ENCODE peak calls at places on chromosomes 11 and 22, in four cellular contexts. M is H1, S is GM12878, Q is HepG2. N is an unnamed sample.

GRCh38 chr11:37230865-37231264 is 632.8 kb upstream of the RAG2 start:
- DNase-seq in Q (no peak), M (no peak), S (no peak), N (no peak)

GRCh38 chr11:79436911-79437273 is 3.9 kb downstream of the TENM4 start:
- DNase-seq in S (no peak), M (no peak), Q (no peak), N (no peak)

GRCh38 chr11:64727131-64727530 is 4.1 kb upstream of the NRXN2 start:
- DNase-seq in M (no peak), S (no peak), Q (no peak), N (no peak)

GRCh38 chr11:88597387-88597786 is 259.9 kb upstream of the CTSC start:
- DNase-seq in M (no peak), Q (no peak), S (no peak), N (no peak)

GRCh38 chr11:117878939-117879475 is 2.5 kb upstream of the FXYD6 start:
- DNase-seq in M (no peak), S (no peak), Q (no peak), N (no peak)

GRCh38 chr11:65791719-65792213 is 4.9 kb downstream of the OVOL1 start:
- DNase-seq in Q (no peak), S (peak), M (no peak), N (no peak)

GRCh38 chr22:30667092-30667485 is 586 bp downstream of the DUSP18 start:
- DNase-seq in M (no peak), S (no peak), Q (peak), N (no peak)

GRCh38 chr11:82458777-82459176 is 274.9 kb downstream of the FAM181B start:
- DNase-seq in M (no peak), S (no peak), Q (no peak), N (no peak)

GRCh38 chr11:82146789-82147188 is 586.9 kb downstream of the FAM181B start:
- DNase-seq in Q (no peak), S (no peak), M (no peak), N (no peak)

GRCh38 chr11:113664069-113664980 is 41.8 kb downstream of the TMPRSS5 start:
- DNase-seq in S (no peak), M (no peak), Q (peak), N (peak)

GRCh38 chr11:34345991-34346480 is 11.8 kb downstream of the ABTB2 start:
- DNase-seq in S (no peak), M (no peak), Q (no peak), N (no peak)

GRCh38 chr22:43481528-43482309 is 69.9 kb downstream of the MPPED1 start:
- DNase-seq in S (no peak), M (no peak), Q (peak), N (no peak)

GRCh38 chr11:49995559-49995958 is 13.2 kb upstream of the OR4C12 start:
- DNase-seq in Q (peak), M (no peak), S (no peak), N (peak)

GRCh38 chr11:68751331-68751856 is at the start of gene TESMIN:
- DNase-seq in Q (peak), S (peak), M (peak), N (peak)
- TF ChIP-seq HDAC6 in Q (no peak), S (no peak), M (no peak), N (no peak)

DNA sequence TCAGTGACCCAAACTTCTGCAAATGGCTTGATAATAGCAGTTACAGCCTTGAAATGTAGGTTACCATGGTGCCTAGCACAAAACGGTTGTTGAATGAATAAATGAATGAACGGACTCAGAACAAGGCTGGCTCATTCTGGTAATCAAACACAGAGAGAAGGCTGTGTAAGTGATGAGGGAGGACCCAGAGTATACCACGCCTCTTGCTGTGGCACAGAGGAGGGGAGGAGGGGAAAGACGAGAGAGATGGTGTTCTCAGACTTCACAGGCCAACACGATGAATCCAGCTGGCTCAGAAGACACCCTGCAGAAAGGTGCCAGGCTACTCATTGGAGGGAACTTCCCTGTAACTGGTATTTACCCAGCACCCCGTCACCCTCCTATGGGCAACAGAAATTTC is 38.2 kb downstream of the PC start:
- DNase-seq in S (no peak), Q (no peak), M (no peak), N (no peak)
- TF ChIP-seq HDAC6 in S (no peak), Q (no peak), M (no peak), N (no peak)

GRCh38 chr22:19842386-19843106 is 12.1 kb downstream of the GNB1L start:
- DNase-seq in S (no peak), M (no peak), Q (no peak), N (no peak)

GRCh38 chr22:19840955-19841640 is 13.6 kb downstream of the GNB1L start:
- DNase-seq in M (no peak), Q (peak), S (no peak), N (no peak)

GRCh38 chr22:19843107-19843856 is 11.4 kb downstream of the GNB1L start:
- DNase-seq in Q (no peak), S (no peak), M (no peak), N (no peak)

GRCh38 chr22:19840059-19840458 is 14.6 kb downstream of the GNB1L start:
- DNase-seq in S (no peak), M (no peak), Q (peak), N (no peak)

DNA sequence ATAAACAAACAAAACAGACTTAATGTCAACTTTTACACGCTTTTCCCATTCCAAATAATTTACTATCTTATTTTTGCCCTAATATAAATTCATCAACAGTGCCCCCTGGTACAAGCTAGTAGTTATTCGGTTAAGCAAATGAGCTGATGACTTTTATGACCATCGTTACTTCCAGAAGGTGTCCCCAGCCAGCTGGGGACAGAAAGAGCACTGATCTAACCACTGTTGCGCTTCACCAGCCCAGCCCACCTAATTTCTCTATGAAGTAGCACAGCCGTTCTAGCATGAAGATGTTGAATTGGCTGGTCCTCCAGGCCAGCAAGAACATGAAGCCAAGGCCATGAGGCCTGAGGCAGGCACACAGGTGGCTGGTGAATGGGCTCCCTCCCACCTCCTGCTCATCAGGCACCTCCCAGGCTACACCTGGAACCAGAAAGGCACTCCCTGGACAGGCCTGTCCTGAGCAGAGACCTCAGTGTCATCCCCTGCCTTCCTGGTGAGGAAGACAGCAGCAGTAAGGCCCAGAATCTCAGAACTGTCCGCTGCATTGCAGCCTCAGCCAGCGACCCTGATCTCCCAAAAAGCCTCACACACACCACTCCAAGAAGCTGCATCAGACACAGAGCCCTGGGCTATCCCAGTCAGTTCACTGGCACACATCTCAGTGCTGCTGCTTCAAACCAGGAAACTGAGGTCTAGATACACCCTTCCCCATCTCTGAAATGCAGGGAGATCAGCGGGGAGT is 12.9 kb downstream of the GNB1L start:
- DNase-seq in Q (no peak), M (no peak), S (no peak), N (no peak)
- TF ChIP-seq HDAC6 in Q (no peak), M (no peak), S (no peak), N (peak)

GRCh38 chr11:130426223-130427048 is 2.0 kb downstream of the ADAMTS8 start:
- DNase-seq in Q (no peak), M (no peak), S (no peak), N (no peak)
- TF ChIP-seq HDAC6 in Q (no peak), M (no peak), S (no peak), N (no peak)

GRCh38 chr11:10606536-10607208 is 38.2 kb upstream of the LYVE1 start:
- DNase-seq in M (no peak), S (peak), Q (no peak), N (no peak)
- TF ChIP-seq HDAC6 in M (no peak), S (no peak), Q (no peak), N (no peak)

GRCh38 chr22:39098576-39098975 is 1.5 kb downstream of the APOBEC3H start:
- DNase-seq in Q (no peak), S (no peak), M (no peak), N (no peak)

GRCh38 chr22:39097098-39098020 is at the start of gene APOBEC3H:
- DNase-seq in S (no peak), Q (no peak), M (no peak), N (no peak)

GRCh38 chr22:39095971-39096370 is 1.1 kb upstream of the APOBEC3H start:
- DNase-seq in Q (no peak), M (no peak), S (no peak), N (no peak)

GRCh38 chr22:39094717-39095389 is 2.2 kb upstream of the APOBEC3H start:
- DNase-seq in S (no peak), Q (no peak), M (no peak), N (no peak)

DNA sequence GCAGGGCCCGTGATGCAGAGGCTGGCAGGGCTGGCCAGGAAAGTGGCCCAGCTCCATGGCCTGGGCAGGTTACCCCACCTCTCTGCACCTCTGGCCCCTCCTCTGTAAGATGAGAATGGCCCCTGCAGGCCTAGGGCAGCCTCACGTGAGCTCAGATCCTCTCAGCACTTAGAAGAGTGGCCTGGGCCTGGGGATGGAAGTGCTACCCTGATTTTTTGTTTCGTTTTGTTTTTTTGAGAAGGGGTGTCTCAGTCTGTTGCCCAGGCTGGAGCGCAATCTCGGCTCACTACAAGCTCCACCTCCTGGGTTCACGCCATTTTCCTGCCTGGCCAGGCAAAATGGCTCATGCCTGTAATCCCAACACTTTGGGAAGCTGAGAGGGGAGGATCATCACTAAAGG is 982 bp downstream of the APOBEC3H start:
- DNase-seq in S (peak), M (no peak), Q (no peak), N (no peak)
- TF ChIP-seq HDAC6 in S (no peak), M (no peak), Q (no peak), N (no peak)

DNA sequence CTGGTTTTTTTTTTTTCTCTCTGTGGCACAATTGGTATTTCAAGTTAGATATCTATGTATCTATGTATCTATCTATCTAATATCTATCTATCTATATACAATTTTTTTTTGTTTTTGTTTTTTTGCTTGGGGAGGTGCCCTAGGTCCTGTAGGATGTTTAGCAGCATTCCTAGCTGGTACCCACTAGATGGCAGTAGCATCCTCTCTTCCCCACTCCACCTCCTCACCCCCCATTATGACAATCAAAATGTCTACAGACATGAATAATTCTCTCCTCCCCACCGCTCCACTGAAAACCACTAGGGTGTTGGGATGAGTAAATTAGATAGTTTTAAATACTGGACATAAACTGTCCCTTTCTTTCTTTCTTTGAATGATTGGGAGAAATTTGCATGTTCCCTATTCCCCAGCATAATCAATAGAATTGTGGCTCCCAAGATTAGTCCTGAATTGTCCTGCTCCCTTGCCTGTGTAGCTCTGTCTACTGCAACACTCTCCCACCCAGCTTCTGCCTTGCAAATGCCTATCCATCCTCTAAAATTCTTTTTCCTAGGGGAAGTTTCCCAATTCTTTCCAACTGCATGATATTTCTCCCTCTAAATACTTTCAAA is 1152.4 kb downstream of the LRRC4C start:
- DNase-seq in S (no peak), M (no peak), Q (peak), N (peak)
- TF ChIP-seq HDAC6 in S (no peak), M (no peak), Q (no peak), N (no peak)

GRCh38 chr11:843086-843704 is 543 bp downstream of the TSPAN4 start:
- DNase-seq in S (no peak), Q (no peak), M (no peak), N (no peak)

GRCh38 chr11:844693-845644 is 2.3 kb downstream of the TSPAN4 start:
- DNase-seq in Q (peak), M (peak), S (no peak), N (peak)

GRCh38 chr11:842370-843002 is at the start of the genes POLR2L and TSPAN4:
- DNase-seq in M (no peak), S (no peak), Q (peak), N (peak)

GRCh38 chr11:845872-846271 is 3.2 kb downstream of the TSPAN4 start:
- DNase-seq in Q (no peak), S (no peak), M (no peak), N (no peak)

GRCh38 chr11:843818-844692 is 1.4 kb downstream of the TSPAN4 start:
- DNase-seq in Q (peak), S (no peak), M (peak), N (peak)
- TF ChIP-seq HDAC6 in Q (no peak), S (no peak), M (no peak), N (no peak)

GRCh38 chr22:42440728-42441127 is 8.5 kb upstream of the NFAM1 start:
- DNase-seq in Q (no peak), S (no peak), M (no peak), N (no peak)

GRCh38 chr22:42439021-42439420 is 6.8 kb upstream of the NFAM1 start:
- DNase-seq in M (no peak), S (no peak), Q (no peak), N (no peak)

GRCh38 chr22:42437488-42438292 is 5.5 kb upstream of the NFAM1 start:
- DNase-seq in Q (peak), M (no peak), S (peak), N (peak)

GRCh38 chr22:42438293-42438650 is 6.1 kb upstream of the NFAM1 start:
- DNase-seq in Q (no peak), M (no peak), S (no peak), N (no peak)

DNA sequence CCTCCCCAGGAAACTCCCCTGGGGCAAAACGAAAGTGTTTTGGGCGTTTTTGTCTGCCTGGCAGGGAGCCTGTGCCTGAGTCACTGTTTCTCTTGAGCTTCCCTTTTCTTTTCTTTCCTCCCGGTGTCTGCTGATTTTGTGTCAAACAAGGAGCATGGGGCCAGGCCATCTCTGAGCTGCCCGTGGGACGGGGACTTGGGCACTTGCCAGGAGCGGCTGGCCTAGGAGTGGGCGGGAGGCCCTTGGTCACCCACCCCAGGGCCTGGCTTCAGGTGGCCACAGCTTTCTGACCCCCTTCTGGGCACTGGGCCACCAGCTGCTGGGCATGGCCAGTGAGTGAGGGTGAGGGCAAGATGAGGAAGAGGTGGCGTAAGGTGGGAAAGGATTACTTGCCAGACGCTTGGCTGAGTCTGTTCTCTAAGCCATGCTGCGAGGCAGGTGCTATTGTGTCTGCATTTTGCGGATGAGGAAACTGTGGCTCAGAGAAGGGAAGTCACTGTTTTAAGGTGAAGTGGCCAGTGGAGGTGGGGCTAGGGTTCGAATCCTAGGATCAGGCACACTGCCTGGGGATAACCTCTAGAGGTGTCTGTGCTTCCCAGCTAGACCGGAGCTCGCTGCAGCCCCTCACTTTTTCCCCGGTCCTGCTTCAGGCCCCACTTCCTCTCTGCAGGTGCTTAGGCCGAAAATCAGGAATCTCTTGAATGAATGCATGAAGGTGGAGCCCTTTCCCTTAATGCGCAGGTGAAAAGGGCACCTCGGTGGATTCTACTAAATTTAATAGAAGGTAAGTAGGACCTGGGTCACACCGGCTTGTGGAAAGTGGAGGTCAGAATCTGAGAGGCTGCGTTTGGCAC is 7.8 kb upstream of the NFAM1 start:
- DNase-seq in M (no peak), S (no peak), Q (no peak), N (no peak)
- TF ChIP-seq HDAC6 in M (no peak), S (no peak), Q (no peak), N (no peak)

GRCh38 chr11:102757823-102758549 is 22.4 kb downstream of the MMP10 start:
- DNase-seq in M (no peak), S (no peak), Q (no peak), N (no peak)

GRCh38 chr11:102763440-102763839 is 17.0 kb downstream of the MMP10 start:
- DNase-seq in S (no peak), M (no peak), Q (no peak), N (no peak)

GRCh38 chr11:102760355-102761035 is 19.9 kb downstream of the MMP10 start:
- DNase-seq in Q (no peak), S (no peak), M (no peak), N (no peak)

GRCh38 chr11:102762414-102762813 is 18.0 kb downstream of the MMP10 start:
- DNase-seq in S (no peak), M (no peak), Q (no peak), N (no peak)

DNA sequence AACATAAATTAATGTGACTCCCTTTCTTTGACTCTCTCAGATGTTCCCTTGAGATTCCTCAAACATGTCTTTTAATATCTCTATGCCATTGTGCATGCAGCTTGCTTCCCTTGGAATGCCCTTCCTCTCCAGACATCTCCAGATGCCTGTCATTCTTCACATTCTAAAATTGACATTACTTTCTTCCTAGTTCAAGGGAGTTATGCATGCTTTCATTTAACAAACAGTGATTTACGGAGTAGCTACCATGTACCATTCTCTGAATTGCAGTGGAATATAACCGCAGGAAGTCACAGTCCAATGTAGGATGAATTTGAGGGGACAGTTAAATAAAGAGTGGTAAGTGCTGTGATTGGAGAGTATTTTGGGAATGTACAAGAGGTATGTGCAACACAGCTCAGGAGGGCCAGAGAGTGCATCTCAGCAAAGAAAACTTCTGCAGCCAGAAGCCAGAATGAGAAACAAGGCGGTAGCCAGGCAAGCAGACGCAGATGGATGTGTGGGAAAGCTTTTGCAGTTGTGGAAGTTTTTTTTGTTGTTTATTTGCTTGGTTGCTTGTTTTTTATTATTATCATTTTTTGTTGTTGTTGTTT is 18.7 kb downstream of the MMP10 start:
- DNase-seq in S (no peak), Q (no peak), M (no peak), N (no peak)
- TF ChIP-seq HDAC6 in S (no peak), Q (no peak), M (no peak), N (no peak)